ENCODE peak calls at places on chromosomes 6 and 20, in five cellular contexts. L is CD4-positive, alpha-beta memory T cell; F is prostate gland; M is ovary; E is fibroblast of lung. O is an unnamed sample.

GRCh38 chr6:110395221-110395620 is 20.2 kb downstream of the DDO start:
- DNase-seq in F (no peak), L (no peak), E (no peak), M (peak), O (no peak)

GRCh38 chr6:108760158-108761050 is 87.8 kb upstream of the ARMC2 start:
- DNase-seq in L (no peak), F (no peak), E (peak), M (no peak), O (peak)

GRCh38 chr6:170143401-170144150 is 147.3 kb downstream of the DLL1 start:
- DNase-seq in F (no peak), M (no peak), E (no peak), L (no peak), O (no peak)

GRCh38 chr20:20657092-20657491 is 55.4 kb downstream of the RALGAPA2 start:
- DNase-seq in F (no peak), M (no peak), L (no peak), E (no peak), O (no peak)

GRCh38 chr20:62246872-62247652 is 8.7 kb downstream of the OSBPL2 start:
- DNase-seq in E (no peak), F (no peak), L (no peak), M (no peak), O (no peak)

GRCh38 chr6:41200296-41200900 is 551 bp downstream of the TREML2 start:
- DNase-seq in M (no peak), F (no peak), E (no peak), L (peak), O (peak)

GRCh38 chr6:89520730-89521129 is 87.8 kb downstream of the ANKRD6 start:
- DNase-seq in F (no peak), L (no peak), E (no peak), M (no peak), O (no peak)

GRCh38 chr6:35360349-35361138 is 18.2 kb downstream of the PPARD start:
- DNase-seq in L (no peak), M (no peak), F (no peak), E (peak), O (no peak)

GRCh38 chr20:48716086-48716485 is 111.7 kb downstream of the PREX1 start:
- DNase-seq in E (no peak), F (no peak), M (no peak), L (peak), O (no peak)

GRCh38 chr6:134373282-134373922 is 55.5 kb upstream of the SGK1 start:
- DNase-seq in L (no peak), F (no peak), M (no peak), E (peak), O (peak)

GRCh38 chr6:94736231-94736630 is 841.1 kb upstream of the MANEA start:
- DNase-seq in E (no peak), M (no peak), F (no peak), L (no peak), O (no peak)

GRCh38 chr20:61295249-61295648 is 43.2 kb downstream of the CDH4 start:
- DNase-seq in E (peak), L (no peak), M (no peak), F (no peak), O (no peak)

GRCh38 chr6:108434222-108434621 is 126.5 kb upstream of the FOXO3 start:
- DNase-seq in E (no peak), F (no peak), L (no peak), M (no peak), O (no peak)

GRCh38 chr6:118551063-118551672 is 3.1 kb downstream of the PLN start:
- DNase-seq in F (no peak), E (peak), M (no peak), L (peak), O (peak)

GRCh38 chr6:143441680-143442359 is 8.7 kb downstream of the ADAT2 start:
- DNase-seq in E (peak), M (no peak), F (no peak), L (no peak), O (no peak)

GRCh38 chr20:32945710-32946221 is 58.5 kb downstream of the SUN5 start:
- DNase-seq in E (peak), L (peak), F (no peak), M (no peak), O (no peak)

GRCh38 chr6:5671604-5672559 is 334.8 kb downstream of the NRN1 start:
- DNase-seq in E (peak), L (no peak), F (no peak), M (no peak), O (no peak)

GRCh38 chr20:15654208-15654649 is 919.0 kb downstream of the KIF16B start:
- DNase-seq in F (peak), M (no peak), L (no peak), E (peak), O (no peak)

GRCh38 chr6:157985378-157986155 is 3.9 kb downstream of the SYNJ2 start:
- DNase-seq in L (no peak), M (no peak), F (no peak), E (no peak), O (no peak)

GRCh38 chr20:3471397-3472021 is 691 bp downstream of the ATRN start:
- DNase-seq in F (no peak), M (peak), E (no peak), L (no peak), O (no peak)

GRCh38 chr6:134372603-134373281 is 54.8 kb upstream of the SGK1 start:
- DNase-seq in M (no peak), E (peak), F (peak), L (peak), O (peak)

GRCh38 chr20:47810116-47810672 is 24.9 kb upstream of the SULF2 start:
- DNase-seq in M (no peak), E (no peak), L (no peak), F (no peak), O (no peak)

GRCh38 chr20:62058941-62059340 is 6.7 kb downstream of the TAF4 start:
- DNase-seq in L (no peak), F (no peak), M (no peak), E (no peak), O (no peak)

GRCh38 chr6:170404036-170404435 is 97.5 kb downstream of the FAM120B start:
- DNase-seq in L (no peak), F (no peak), E (peak), M (no peak), O (no peak)

GRCh38 chr6:111764238-111765182 is 108.7 kb downstream of the FYN start:
- DNase-seq in L (peak), E (peak), M (no peak), F (no peak), O (no peak)

GRCh38 chr20:17690144-17690543 is 8.1 kb upstream of the RRBP1 start:
- DNase-seq in L (no peak), E (no peak), F (no peak), M (no peak), O (no peak)

GRCh38 chr6:119484598-119484997 is 135.0 kb upstream of the MAN1A1 start:
- DNase-seq in F (peak), L (no peak), M (no peak), E (peak), O (peak)

GRCh38 chr6:13349811-13350506 is 21.6 kb upstream of the TBC1D7 start:
- DNase-seq in F (no peak), E (peak), L (no peak), M (no peak), O (no peak)

GRCh38 chr6:162712694-162713093 is 14.9 kb downstream of the PRKN start:
- DNase-seq in E (no peak), F (no peak), M (no peak), L (no peak), O (no peak)

GRCh38 chr20:45095753-45096371 is 5.1 kb downstream of the KCNS1 start:
- DNase-seq in M (peak), E (peak), F (peak), L (peak), O (no peak)

GRCh38 chr20:46826343-46826984 is 68.2 kb upstream of the EYA2 start:
- DNase-seq in M (no peak), L (no peak), E (peak), F (no peak), O (no peak)

GRCh38 chr20:34549291-34549928 is 9.1 kb upstream of the MAP1LC3A start:
- DNase-seq in F (peak), L (no peak), M (no peak), E (peak), O (no peak)

GRCh38 chr20:39829255-39829654 is 859.8 kb downstream of the MAFB start:
- DNase-seq in L (no peak), F (no peak), E (peak), M (no peak), O (no peak)

GRCh38 chr6:21595265-21595950 is 1.9 kb downstream of the SOX4 start:
- DNase-seq in L (peak), M (peak), E (no peak), F (peak), O (no peak)

DNA sequence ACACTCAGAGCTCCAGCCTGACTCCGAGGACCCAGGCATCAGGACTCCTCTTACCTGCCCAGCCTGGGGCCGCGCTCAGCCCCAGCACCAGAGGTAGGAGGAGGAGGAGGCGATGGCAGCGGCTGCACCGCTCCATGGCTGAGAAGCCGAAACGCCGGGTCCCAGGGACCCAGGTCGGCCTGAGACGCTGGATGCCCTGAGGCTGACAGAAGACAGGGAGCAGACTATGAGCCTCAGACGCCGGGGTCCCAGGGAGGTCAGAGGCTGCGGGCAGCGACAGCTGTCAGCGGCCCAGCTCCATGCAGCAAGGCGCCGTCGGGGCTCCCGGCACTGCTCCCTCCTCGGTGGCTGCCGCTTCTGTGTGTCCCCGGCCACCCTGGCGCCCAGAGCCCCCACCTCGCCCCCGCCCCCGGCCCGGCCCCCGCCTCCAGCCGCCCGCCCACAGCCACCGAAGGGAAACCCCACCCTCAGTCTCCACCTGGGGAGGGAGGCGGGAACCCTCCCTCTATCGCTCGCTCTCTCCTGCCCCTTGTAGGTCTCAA is at the start of gene COL11A2:
- DNase-seq in M (no peak), L (no peak), E (no peak), F (no peak), O (no peak)
- H3K4me3 ChIP-seq in M (peak), L (no peak), E (no peak), F (peak), O (peak)

GRCh38 chr6:306641-307061 is 14.4 kb downstream of the DUSP22 start:
- DNase-seq in M (no peak), E (no peak), L (no peak), F (no peak), O (no peak)
- H3K4me3 ChIP-seq in M (no peak), E (no peak), L (no peak), F (no peak), O (no peak)

GRCh38 chr6:144876689-144877088 is 591.6 kb downstream of the UTRN start:
- DNase-seq in E (no peak), M (no peak), F (no peak), L (no peak), O (no peak)

GRCh38 chr6:144877118-144877517 is 592.0 kb downstream of the UTRN start:
- DNase-seq in M (no peak), F (no peak), E (no peak), L (no peak), O (no peak)

GRCh38 chr6:144870796-144871195 is 585.7 kb downstream of the UTRN start:
- DNase-seq in L (no peak), E (no peak), F (no peak), M (no peak), O (no peak)

GRCh38 chr6:144878577-144878976 is 593.4 kb downstream of the UTRN start:
- DNase-seq in F (no peak), E (no peak), L (no peak), M (no peak), O (no peak)

GRCh38 chr6:144873653-144874378 is 588.7 kb downstream of the UTRN start:
- DNase-seq in F (no peak), E (no peak), M (no peak), L (no peak), O (no peak)
- H3K4me3 ChIP-seq in F (no peak), E (no peak), M (no peak), L (no peak), O (no peak)

GRCh38 chr20:1392443-1392692 is 486 bp downstream of the FKBP1A start:
- DNase-seq in F (no peak), E (no peak), M (no peak), L (no peak), O (no peak)

GRCh38 chr20:1391640-1392442 is 1.0 kb downstream of the FKBP1A start:
- DNase-seq in E (peak), L (no peak), F (no peak), M (no peak), O (peak)

GRCh38 chr20:1389703-1390385 is 3.0 kb downstream of the FKBP1A start:
- DNase-seq in E (peak), M (no peak), L (no peak), F (no peak), O (no peak)

GRCh38 chr20:1388706-1389483 is 4.0 kb downstream of the FKBP1A start:
- DNase-seq in L (no peak), F (no peak), E (no peak), M (no peak), O (no peak)

GRCh38 chr20:1390552-1391403 is 2.1 kb downstream of the FKBP1A start:
- DNase-seq in M (no peak), F (no peak), L (no peak), E (no peak), O (no peak)
- H3K4me3 ChIP-seq in M (peak), F (peak), L (no peak), E (peak), O (peak)

GRCh38 chr6:27066381-27066780 is 181.1 kb upstream of the PRSS16 start:
- DNase-seq in E (no peak), F (no peak), M (no peak), L (no peak), O (no peak)

GRCh38 chr6:27061235-27061993 is 186.1 kb upstream of the PRSS16 start:
- DNase-seq in E (no peak), M (no peak), F (no peak), L (no peak), O (no peak)

GRCh38 chr6:27065183-27065582 is 182.3 kb upstream of the PRSS16 start:
- DNase-seq in E (no peak), L (no peak), M (no peak), F (no peak), O (no peak)

GRCh38 chr6:27062755-27063154 is 184.7 kb upstream of the PRSS16 start:
- DNase-seq in F (no peak), M (no peak), L (no peak), E (no peak), O (no peak)

DNA sequence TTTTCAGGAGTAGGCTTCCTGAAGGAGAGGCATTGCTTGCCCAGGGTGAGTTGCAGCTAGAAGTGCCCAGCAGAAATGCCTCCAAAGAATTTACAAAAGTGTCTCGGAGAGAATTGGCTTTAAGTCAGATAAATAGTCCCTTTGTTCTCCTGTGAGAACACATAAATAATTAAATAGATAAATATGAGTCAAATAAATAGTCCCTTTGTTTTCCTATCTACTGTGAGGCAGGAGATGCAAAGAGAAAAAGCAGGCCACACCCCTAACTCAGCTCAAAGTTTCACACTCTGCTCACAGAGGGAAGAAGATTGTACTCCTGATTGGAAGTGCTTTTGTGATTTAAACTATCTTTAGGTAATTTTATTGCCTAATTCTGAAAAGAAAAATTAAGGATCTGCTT is 180.7 kb upstream of the PRSS16 start:
- DNase-seq in F (no peak), E (no peak), L (no peak), M (no peak), O (no peak)
- H3K4me3 ChIP-seq in F (no peak), E (no peak), L (no peak), M (no peak), O (no peak)

DNA sequence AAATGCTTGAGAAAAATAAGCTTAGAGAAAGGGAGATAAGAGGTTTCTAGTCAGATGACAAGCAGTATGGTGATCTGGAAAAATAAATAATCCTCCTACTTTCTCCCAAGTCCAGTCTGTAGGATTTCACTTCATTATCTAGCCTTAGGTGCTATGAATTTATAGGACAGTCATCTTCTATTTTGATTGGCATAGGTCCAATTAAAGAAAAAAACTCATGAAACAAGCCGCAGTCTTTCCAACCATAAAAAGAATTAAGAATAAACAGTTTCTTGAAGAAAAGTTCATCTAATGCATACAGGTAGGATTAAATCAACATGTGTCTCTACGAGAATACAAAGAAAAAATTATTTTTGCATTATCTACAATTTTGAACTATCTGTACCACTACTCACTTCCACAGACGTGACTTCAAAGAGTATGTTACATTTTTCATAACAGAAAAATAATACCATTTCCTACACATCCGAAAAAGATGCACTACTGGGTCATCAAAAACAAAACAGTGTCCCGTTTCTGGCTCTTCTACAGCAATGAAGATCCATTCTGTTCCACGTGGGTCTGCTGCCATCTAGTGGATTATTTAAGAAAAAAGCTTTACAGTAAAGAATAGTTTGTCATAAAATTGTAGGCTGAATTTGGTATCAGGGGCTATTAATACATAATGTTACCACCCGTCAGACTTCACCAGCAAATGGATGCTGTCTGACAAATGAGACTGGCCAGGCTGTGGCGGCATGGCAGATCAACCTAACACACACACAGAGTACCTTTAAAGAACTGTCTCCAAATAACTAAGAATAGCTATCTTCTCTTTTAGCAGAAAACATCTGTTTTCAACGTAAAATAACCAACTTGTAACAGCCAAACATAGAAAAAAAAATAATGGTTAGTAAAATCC is 28.9 kb downstream of the STX7 start:
- DNase-seq in E (peak), F (peak), M (peak), L (peak), O (no peak)
- H3K4me3 ChIP-seq in E (no peak), F (no peak), M (no peak), L (no peak), O (no peak)

DNA sequence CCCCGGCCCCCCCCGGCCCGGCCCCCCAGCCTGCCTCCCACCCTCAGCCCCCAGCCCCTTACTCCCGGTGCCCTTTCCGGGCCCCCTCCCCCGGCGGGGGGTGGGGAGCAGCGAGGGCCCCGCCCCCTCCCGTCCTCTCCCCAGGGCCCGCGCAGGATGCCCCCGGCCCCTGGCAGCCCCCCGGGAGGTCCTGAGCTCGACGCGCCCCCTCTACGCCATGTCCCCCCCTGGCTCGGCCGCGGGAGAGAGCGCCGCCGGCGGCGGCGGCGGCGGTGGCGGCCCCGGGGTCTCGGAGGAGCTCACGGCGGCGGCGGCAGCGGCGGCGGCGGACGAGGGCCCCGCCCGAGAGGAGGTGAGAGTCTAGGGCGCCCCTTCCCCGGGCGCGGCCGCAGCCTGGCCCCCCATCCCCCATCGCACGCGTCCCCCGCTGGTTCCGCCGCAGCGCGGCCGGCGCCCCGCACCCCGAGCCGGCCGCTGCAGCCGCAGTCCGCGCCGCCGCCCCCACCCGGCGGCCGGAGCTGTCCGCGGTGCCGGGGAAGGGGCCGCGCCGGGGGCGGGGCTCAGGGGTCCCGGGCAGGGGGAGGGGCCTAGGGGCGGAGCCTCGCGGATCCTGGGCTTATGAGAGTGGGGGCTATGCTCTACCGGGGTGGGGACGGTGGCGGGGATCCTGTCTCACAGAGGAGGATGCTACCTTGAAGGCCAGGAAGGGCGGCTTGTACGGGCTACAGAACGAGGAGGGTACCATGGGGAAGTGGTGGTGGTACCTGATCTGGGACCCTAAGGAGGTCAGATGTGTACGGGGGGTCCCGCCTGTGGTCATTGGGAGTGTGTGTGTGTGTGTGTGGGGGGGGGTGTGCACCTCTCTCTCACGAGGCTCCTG is 516 bp downstream of the TMEM151B start:
- DNase-seq in F (no peak), E (no peak), M (peak), L (no peak), O (no peak)
- H3K4me3 ChIP-seq in F (peak), E (no peak), M (no peak), L (no peak), O (peak)